ENCODE peak calls at places on chromosomes 16 and 17, in seven cellular contexts. One of them, this sample, is unnamed.

GRCh38 chr17:77214328-77214727 is 73.6 kb downstream of the SEC14L1 start:
- DNase-seq in transverse colon: no peak
- DNase-seq in breast epithelium: no peak
- DNase-seq in BJ: no peak
- DNase-seq in heart left ventricle: no peak
- DNase-seq in lower lobe of right lung: no peak
- DNase-seq in AG04449: no peak
- DNase-seq in this sample: no peak

GRCh38 chr17:28041844-28042656 is 427 bp upstream of the NLK start:
- DNase-seq in breast epithelium: no peak
- DNase-seq in BJ: no peak
- DNase-seq in transverse colon: no peak
- DNase-seq in lower lobe of right lung: no peak
- DNase-seq in heart left ventricle: no peak
- DNase-seq in AG04449: no peak
- DNase-seq in this sample: no peak

GRCh38 chr16:2032285-2033056 is 5.8 kb downstream of the NHERF2 start:
- DNase-seq in heart left ventricle: peak
- DNase-seq in transverse colon: no peak
- DNase-seq in lower lobe of right lung: no peak
- DNase-seq in AG04449: no peak
- DNase-seq in breast epithelium: no peak
- DNase-seq in BJ: no peak
- DNase-seq in this sample: no peak

GRCh38 chr17:164536-165235 is 16.8 kb downstream of the DOC2B start:
- DNase-seq in breast epithelium: no peak
- DNase-seq in heart left ventricle: no peak
- DNase-seq in lower lobe of right lung: no peak
- DNase-seq in AG04449: no peak
- DNase-seq in transverse colon: peak
- DNase-seq in BJ: no peak
- DNase-seq in this sample: no peak

GRCh38 chr16:30723725-30724355 is 24.4 kb upstream of the PHKG2 start:
- DNase-seq in BJ: no peak
- DNase-seq in AG04449: no peak
- DNase-seq in heart left ventricle: no peak
- DNase-seq in lower lobe of right lung: no peak
- DNase-seq in breast epithelium: no peak
- DNase-seq in transverse colon: no peak
- DNase-seq in this sample: no peak

GRCh38 chr16:82755570-82756282 is 129.0 kb downstream of the CDH13 start:
- DNase-seq in breast epithelium: no peak
- DNase-seq in heart left ventricle: no peak
- DNase-seq in lower lobe of right lung: no peak
- DNase-seq in AG04449: no peak
- DNase-seq in transverse colon: no peak
- DNase-seq in BJ: no peak
- DNase-seq in this sample: no peak

GRCh38 chr17:9434502-9435113 is 141.0 kb downstream of the STX8 start:
- DNase-seq in AG04449: no peak
- DNase-seq in breast epithelium: no peak
- DNase-seq in BJ: no peak
- DNase-seq in heart left ventricle: no peak
- DNase-seq in transverse colon: no peak
- DNase-seq in lower lobe of right lung: no peak
- DNase-seq in this sample: no peak

GRCh38 chr17:45288825-45289224 is 26.9 kb upstream of the SPATA32 start:
- DNase-seq in lower lobe of right lung: no peak
- DNase-seq in AG04449: no peak
- DNase-seq in heart left ventricle: peak
- DNase-seq in transverse colon: no peak
- DNase-seq in BJ: no peak
- DNase-seq in breast epithelium: peak
- DNase-seq in this sample: no peak

GRCh38 chr16:56964243-56965148 is 2.7 kb downstream of the CETP start:
- DNase-seq in lower lobe of right lung: peak
- DNase-seq in AG04449: peak
- DNase-seq in breast epithelium: peak
- DNase-seq in heart left ventricle: peak
- DNase-seq in transverse colon: peak
- DNase-seq in BJ: peak
- DNase-seq in this sample: peak

GRCh38 chr16:11100239-11100750 is 155.7 kb downstream of the SOCS1 start:
- DNase-seq in heart left ventricle: peak
- DNase-seq in lower lobe of right lung: no peak
- DNase-seq in AG04449: no peak
- DNase-seq in BJ: peak
- DNase-seq in breast epithelium: peak
- DNase-seq in transverse colon: peak
- DNase-seq in this sample: peak

GRCh38 chr17:10337976-10338375 is 34.8 kb downstream of the MYH13 start:
- DNase-seq in heart left ventricle: no peak
- DNase-seq in breast epithelium: no peak
- DNase-seq in lower lobe of right lung: no peak
- DNase-seq in AG04449: peak
- DNase-seq in transverse colon: no peak
- DNase-seq in BJ: peak
- DNase-seq in this sample: no peak

GRCh38 chr17:3773511-3773910 is 27.5 kb downstream of the ITGAE start:
- DNase-seq in heart left ventricle: no peak
- DNase-seq in AG04449: no peak
- DNase-seq in transverse colon: no peak
- DNase-seq in BJ: no peak
- DNase-seq in lower lobe of right lung: no peak
- DNase-seq in breast epithelium: no peak
- DNase-seq in this sample: no peak

GRCh38 chr17:68461589-68461988 is 4.3 kb upstream of the WIPI1 start:
- DNase-seq in lower lobe of right lung: no peak
- DNase-seq in AG04449: no peak
- DNase-seq in breast epithelium: no peak
- DNase-seq in transverse colon: peak
- DNase-seq in BJ: no peak
- DNase-seq in heart left ventricle: no peak
- DNase-seq in this sample: no peak

GRCh38 chr16:31474173-31474714 is 2.3 kb downstream of the TGFB1I1 start:
- DNase-seq in breast epithelium: no peak
- DNase-seq in heart left ventricle: no peak
- DNase-seq in transverse colon: no peak
- DNase-seq in AG04449: peak
- DNase-seq in BJ: peak
- DNase-seq in lower lobe of right lung: no peak
- DNase-seq in this sample: no peak

GRCh38 chr17:49963626-49964538 is 5.1 kb upstream of the DLX4 start:
- DNase-seq in AG04449: no peak
- DNase-seq in breast epithelium: no peak
- DNase-seq in heart left ventricle: no peak
- DNase-seq in BJ: no peak
- DNase-seq in lower lobe of right lung: no peak
- DNase-seq in transverse colon: no peak
- DNase-seq in this sample: no peak
- H3K4me3 ChIP-seq in AG04449: no peak
- H3K4me3 ChIP-seq in breast epithelium: no peak
- H3K4me3 ChIP-seq in heart left ventricle: no peak
- H3K4me3 ChIP-seq in BJ: no peak
- H3K4me3 ChIP-seq in lower lobe of right lung: no peak
- H3K4me3 ChIP-seq in transverse colon: no peak
- H3K4me3 ChIP-seq in this sample: no peak

DNA sequence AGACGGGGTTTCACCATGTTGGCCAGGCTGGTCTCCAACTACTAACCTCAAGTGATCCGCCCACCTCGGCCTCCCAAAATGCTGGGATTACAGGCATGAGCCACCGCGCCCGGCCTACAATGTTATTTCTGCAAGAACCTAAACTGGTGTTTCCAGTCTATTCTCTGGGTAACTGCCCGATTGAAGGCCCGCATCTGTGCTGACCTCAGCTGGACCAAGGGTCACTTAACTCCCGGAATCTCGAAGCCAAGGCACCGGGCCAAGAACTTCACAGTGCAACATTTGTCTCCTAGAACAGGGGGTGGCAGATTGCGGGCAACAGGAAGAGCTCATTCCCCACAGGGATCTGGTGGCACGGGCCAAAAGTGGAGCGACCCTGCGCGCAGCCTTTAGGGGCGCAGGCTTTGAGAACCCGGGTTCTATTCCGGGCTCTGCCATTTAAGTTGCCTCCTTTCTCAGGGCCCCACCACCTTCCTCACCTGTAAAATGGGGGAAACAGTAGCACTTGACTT is 785 bp downstream of the SHMT1 start:
- DNase-seq in heart left ventricle: peak
- DNase-seq in breast epithelium: peak
- DNase-seq in AG04449: no peak
- DNase-seq in lower lobe of right lung: peak
- DNase-seq in BJ: no peak
- DNase-seq in transverse colon: peak
- DNase-seq in this sample: peak
- TF ChIP-seq CTCF in heart left ventricle: no peak
- TF ChIP-seq CTCF in breast epithelium: no peak
- TF ChIP-seq CTCF in AG04449: no peak
- TF ChIP-seq CTCF in lower lobe of right lung: no peak
- TF ChIP-seq CTCF in BJ: peak
- TF ChIP-seq CTCF in transverse colon: no peak
- TF ChIP-seq CTCF in this sample: no peak

GRCh38 chr16:67128417-67128816 is 18.7 kb downstream of the PHAF1 start:
- DNase-seq in BJ: no peak
- DNase-seq in AG04449: no peak
- DNase-seq in heart left ventricle: no peak
- DNase-seq in lower lobe of right lung: no peak
- DNase-seq in transverse colon: no peak
- DNase-seq in breast epithelium: no peak
- DNase-seq in this sample: no peak
- H3K4me3 ChIP-seq in BJ: no peak
- H3K4me3 ChIP-seq in AG04449: no peak
- H3K4me3 ChIP-seq in heart left ventricle: no peak
- H3K4me3 ChIP-seq in lower lobe of right lung: no peak
- H3K4me3 ChIP-seq in transverse colon: no peak
- H3K4me3 ChIP-seq in breast epithelium: no peak
- H3K4me3 ChIP-seq in this sample: no peak

DNA sequence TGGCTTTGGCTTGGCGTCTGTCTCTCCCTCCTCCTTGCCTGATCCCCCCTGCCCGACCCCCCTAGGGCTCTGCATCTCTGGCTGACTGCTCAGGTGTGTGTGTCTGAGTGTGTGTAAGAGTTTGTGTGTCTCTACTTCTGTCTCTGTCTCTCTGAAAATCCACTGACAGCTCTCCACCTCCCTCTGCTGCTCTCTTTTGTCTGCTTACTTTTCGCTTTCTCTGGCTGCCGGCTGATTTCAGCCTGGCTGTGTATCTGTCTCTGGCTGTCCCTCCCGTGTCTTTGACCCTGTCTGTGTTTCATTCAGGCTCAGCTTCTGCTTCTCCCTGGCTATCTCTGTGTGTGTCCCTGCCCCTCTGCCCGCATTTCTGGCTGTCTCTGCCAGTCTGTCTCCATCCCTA is 3.8 kb upstream of the SPEM1 start:
- DNase-seq in heart left ventricle: no peak
- DNase-seq in breast epithelium: no peak
- DNase-seq in transverse colon: no peak
- DNase-seq in AG04449: no peak
- DNase-seq in lower lobe of right lung: no peak
- DNase-seq in BJ: no peak
- DNase-seq in this sample: no peak
- TF ChIP-seq CTCF in heart left ventricle: no peak
- TF ChIP-seq CTCF in breast epithelium: no peak
- TF ChIP-seq CTCF in transverse colon: no peak
- TF ChIP-seq CTCF in AG04449: no peak
- TF ChIP-seq CTCF in lower lobe of right lung: no peak
- TF ChIP-seq CTCF in BJ: no peak
- TF ChIP-seq CTCF in this sample: peak

DNA sequence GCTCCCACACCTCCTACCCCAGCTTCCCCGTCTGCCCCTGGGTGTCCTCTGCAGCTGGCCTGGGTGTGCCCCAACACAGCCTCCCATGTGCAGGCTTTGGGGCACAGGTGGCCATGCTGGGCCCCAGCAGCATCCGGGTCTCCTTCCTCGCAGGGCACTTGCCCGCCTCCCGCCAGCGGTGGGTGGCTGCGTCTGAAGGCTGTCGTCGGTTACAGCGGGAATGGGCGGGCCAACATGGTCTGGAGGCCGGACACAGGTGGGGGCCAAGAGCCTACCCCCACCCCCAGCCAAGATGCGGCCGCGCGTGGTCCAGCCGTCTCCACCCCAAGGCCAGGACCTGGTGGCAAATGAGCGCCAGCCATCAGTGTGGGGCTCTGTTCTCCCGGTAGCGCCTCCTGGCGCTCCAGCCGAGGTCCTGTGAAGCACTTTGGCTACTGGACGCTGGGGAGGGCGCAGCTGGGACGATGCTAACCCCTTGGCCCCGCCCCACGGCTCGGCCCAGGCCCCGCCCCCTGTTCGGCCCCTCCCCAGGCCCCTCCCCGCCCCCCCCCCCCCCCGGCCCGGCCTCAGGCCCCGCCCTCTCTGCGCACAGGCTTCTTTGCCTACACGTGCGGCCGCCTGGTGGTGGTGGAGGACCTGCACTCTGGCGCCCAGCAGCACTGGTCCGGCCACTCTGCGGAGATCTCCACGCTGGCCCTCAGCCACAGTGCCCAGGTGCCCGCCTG is 7.3 kb upstream of the RHOT2 start:
- DNase-seq in heart left ventricle: peak
- DNase-seq in transverse colon: peak
- DNase-seq in BJ: no peak
- DNase-seq in lower lobe of right lung: peak
- DNase-seq in breast epithelium: peak
- DNase-seq in AG04449: no peak
- DNase-seq in this sample: no peak
- H3K4me3 ChIP-seq in heart left ventricle: peak
- H3K4me3 ChIP-seq in transverse colon: no peak
- H3K4me3 ChIP-seq in BJ: no peak
- H3K4me3 ChIP-seq in lower lobe of right lung: peak
- H3K4me3 ChIP-seq in breast epithelium: no peak
- H3K4me3 ChIP-seq in AG04449: no peak
- H3K4me3 ChIP-seq in this sample: peak

GRCh38 chr16:74709477-74709877 is 8.8 kb upstream of the MLKL start:
- DNase-seq in heart left ventricle: peak
- DNase-seq in lower lobe of right lung: peak
- DNase-seq in AG04449: no peak
- DNase-seq in BJ: peak
- DNase-seq in breast epithelium: peak
- DNase-seq in transverse colon: peak
- DNase-seq in this sample: no peak
- TF ChIP-seq CTCF in heart left ventricle: peak
- TF ChIP-seq CTCF in lower lobe of right lung: peak
- TF ChIP-seq CTCF in AG04449: peak
- TF ChIP-seq CTCF in BJ: peak
- TF ChIP-seq CTCF in breast epithelium: peak
- TF ChIP-seq CTCF in transverse colon: peak
- TF ChIP-seq CTCF in this sample: peak

GRCh38 chr16:85569615-85570212 is 43.4 kb upstream of the GSE1 start:
- DNase-seq in breast epithelium: peak
- DNase-seq in BJ: no peak
- DNase-seq in heart left ventricle: no peak
- DNase-seq in transverse colon: peak
- DNase-seq in lower lobe of right lung: peak
- DNase-seq in AG04449: no peak
- DNase-seq in this sample: no peak
- H3K4me3 ChIP-seq in breast epithelium: no peak
- H3K4me3 ChIP-seq in BJ: no peak
- H3K4me3 ChIP-seq in heart left ventricle: no peak
- H3K4me3 ChIP-seq in transverse colon: no peak
- H3K4me3 ChIP-seq in lower lobe of right lung: peak
- H3K4me3 ChIP-seq in AG04449: no peak
- H3K4me3 ChIP-seq in this sample: peak

This sample was measured in epithelial cell of proximal tubule.